ENCODE peak calls at places on chromosomes 5 and 9, in four cellular contexts. C, Z, E and N are unnamed samples.

GRCh38 chr5:139075066-139076050 is 122.8 kb downstream of the SIL1 start:
- DNase-seq in C (no peak), Z (no peak), E (no peak), N (no peak)

GRCh38 chr9:107284636-107285035 is 1.6 kb downstream of the RAD23B start:
- DNase-seq in C (no peak), Z (no peak), E (peak), N (no peak)

GRCh38 chr5:143051244-143052058 is 281.3 kb downstream of the ARHGAP26 start:
- DNase-seq in C (peak), Z (peak), E (peak), N (peak)

GRCh38 chr9:16884952-16885513 is 14.6 kb upstream of the BNC2 start:
- DNase-seq in C (no peak), Z (peak), E (no peak), N (no peak)

GRCh38 chr5:10157085-10157669 is 92.5 kb downstream of the ATPSCKMT start:
- DNase-seq in C (no peak), Z (no peak), E (no peak), N (no peak)

GRCh38 chr5:137695651-137696428 is 40.0 kb downstream of the KLHL3 start:
- DNase-seq in C (no peak), Z (no peak), E (no peak), N (no peak)

GRCh38 chr5:174323878-174324281 is 278.4 kb downstream of the NSG2 start:
- DNase-seq in C (peak), Z (peak), E (peak), N (peak)

GRCh38 chr5:148145916-148146315 is 22.4 kb upstream of the SPINK14 start:
- DNase-seq in C (peak), Z (peak), E (no peak), N (peak)

GRCh38 chr9:36163840-36164175 is 5.4 kb upstream of the CCIN start:
- DNase-seq in C (no peak), Z (peak), E (no peak), N (no peak)

GRCh38 chr5:119453045-119453383 is 717 bp downstream of the HSD17B4 start:
- DNase-seq in C (no peak), Z (peak), E (peak), N (no peak)

GRCh38 chr9:75504721-75505120 is 385.8 kb upstream of the PCSK5 start:
- DNase-seq in C (no peak), Z (no peak), E (no peak), N (peak)

GRCh38 chr5:137075163-137075970 is 423.8 kb downstream of the SPOCK1 start:
- DNase-seq in C (no peak), Z (peak), E (peak), N (peak)

GRCh38 chr9:6498982-6499381 is 86.0 kb downstream of the UHRF2 start:
- DNase-seq in C (no peak), Z (peak), E (no peak), N (no peak)

GRCh38 chr5:136724161-136724560 is 358.8 kb upstream of the TRPC7 start:
- DNase-seq in C (no peak), Z (peak), E (no peak), N (no peak)

GRCh38 chr9:129720181-129720864 is 32.5 kb downstream of the PTGES start:
- DNase-seq in C (no peak), Z (peak), E (no peak), N (no peak)

GRCh38 chr5:14810282-14810681 is 61.3 kb downstream of the ANKH start:
- DNase-seq in C (no peak), Z (no peak), E (no peak), N (no peak)

GRCh38 chr5:13783731-13784130 is 160.8 kb downstream of the DNAH5 start:
- DNase-seq in C (no peak), Z (no peak), E (no peak), N (no peak)

GRCh38 chr9:1721219-1721618 is 293.9 kb upstream of the SMARCA2 start:
- DNase-seq in C (no peak), Z (no peak), E (no peak), N (no peak)

GRCh38 chr9:133002147-133003070 is 23.9 kb downstream of the GFI1B start:
- DNase-seq in C (no peak), Z (no peak), E (no peak), N (peak)

GRCh38 chr5:61916621-61917620 is 389.1 kb upstream of the KIF2A start:
- DNase-seq in C (no peak), Z (peak), E (no peak), N (peak)

GRCh38 chr5:143401846-143402463 is 1.5 kb downstream of the NR3C1 start:
- DNase-seq in C (no peak), Z (peak), E (peak), N (peak)

GRCh38 chr5:123223906-123224305 is 134.9 kb downstream of the PRDM6 start:
- DNase-seq in C (no peak), Z (no peak), E (no peak), N (no peak)

GRCh38 chr9:80648336-80648735 is 1041.0 kb downstream of the TLE1 start:
- DNase-seq in C (peak), Z (peak), E (no peak), N (peak)

GRCh38 chr9:127222388-127223095 is 42.0 kb upstream of the GARNL3 start:
- DNase-seq in C (no peak), Z (no peak), E (no peak), N (no peak)

GRCh38 chr5:160199410-160199911 is 29.8 kb upstream of the FABP6 start:
- DNase-seq in C (no peak), Z (peak), E (peak), N (peak)

GRCh38 chr9:114124138-114124537 is 25.0 kb upstream of the KIF12 start:
- DNase-seq in C (no peak), Z (no peak), E (no peak), N (no peak)

GRCh38 chr9:113345165-113345564 is 4.2 kb upstream of the BSPRY start:
- DNase-seq in C (no peak), Z (no peak), E (no peak), N (no peak)

GRCh38 chr9:112404367-112404979 is 24.6 kb downstream of the HSDL2 start:
- DNase-seq in C (no peak), Z (no peak), E (no peak), N (no peak)

GRCh38 chr9:109771796-109772525 is 8.0 kb upstream of the PALM2AKAP2 start:
- DNase-seq in C (peak), Z (no peak), E (no peak), N (no peak)
- TF ChIP-seq CTCF in C (no peak), Z (no peak), E (no peak), N (no peak)

GRCh38 chr5:80487829-80488708 is at the start of gene FAM151B:
- DNase-seq in C (peak), Z (peak), E (peak), N (peak)
- TF ChIP-seq CTCF in C (peak), Z (peak), E (no peak), N (peak)

GRCh38 chr5:103519550-103519949 is 43.0 kb downstream of the NUDT12 start:
- DNase-seq in C (no peak), Z (peak), E (no peak), N (peak)
- TF ChIP-seq CTCF in C (peak), Z (peak), E (no peak), N (no peak)

GRCh38 chr5:169301386-169301930 is 519 bp upstream of the SLIT3 start:
- DNase-seq in C (no peak), Z (no peak), E (no peak), N (no peak)

GRCh38 chr5:169299651-169300467 is 1.1 kb downstream of the SLIT3 start:
- DNase-seq in C (no peak), Z (no peak), E (no peak), N (no peak)

GRCh38 chr5:169299146-169299545 is 1.8 kb downstream of the SLIT3 start:
- DNase-seq in C (no peak), Z (no peak), E (no peak), N (no peak)

GRCh38 chr5:169302046-169302445 is 1.1 kb upstream of the SLIT3 start:
- DNase-seq in C (no peak), Z (no peak), E (no peak), N (peak)

DNA sequence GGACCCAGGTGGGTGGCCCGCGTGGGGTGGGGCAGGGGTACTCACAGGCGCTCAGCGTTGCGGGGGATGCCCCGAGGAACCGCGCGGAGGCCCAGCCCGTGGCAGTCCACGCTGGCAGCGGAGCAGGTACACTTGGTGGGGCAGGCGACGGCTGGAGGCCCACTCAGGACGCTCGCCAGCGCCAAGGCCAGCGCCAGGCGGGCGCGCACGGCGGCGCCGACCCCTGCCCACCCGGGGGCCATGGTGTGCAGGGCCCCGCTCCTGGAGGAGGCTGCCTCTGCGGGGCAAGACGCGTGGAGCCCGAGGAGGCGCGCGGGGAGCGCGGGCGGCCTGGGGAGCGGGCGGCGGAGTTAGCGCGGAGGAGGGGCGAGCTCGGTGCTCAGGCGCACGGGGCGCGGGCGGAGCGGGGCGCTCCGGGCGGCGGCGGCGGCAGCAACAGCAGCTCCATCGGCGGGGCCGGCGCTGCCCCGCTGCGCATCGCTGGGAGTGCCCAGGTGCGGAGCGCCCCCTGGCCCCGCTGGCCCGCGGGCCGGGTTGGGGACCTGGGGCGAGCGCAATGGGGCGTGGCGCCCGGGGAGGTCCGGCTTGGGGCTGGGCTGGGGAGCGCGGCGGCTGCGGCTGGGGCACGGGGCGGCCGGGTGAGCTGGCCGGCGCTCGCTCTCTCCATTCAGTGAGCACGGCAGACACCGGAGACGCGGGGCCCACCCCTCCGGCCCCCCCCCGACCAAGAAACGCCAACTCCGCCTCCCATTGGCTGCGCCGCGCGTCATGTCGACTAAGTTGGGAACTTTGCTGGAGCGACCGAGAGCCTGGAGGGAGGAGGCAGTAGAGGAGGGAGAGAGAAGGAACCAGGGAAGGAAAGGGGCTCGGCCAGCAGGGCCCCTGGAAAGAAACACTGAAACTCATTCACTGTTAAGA is at the start of gene SLIT3:
- DNase-seq in C (peak), Z (peak), E (no peak), N (peak)
- TF ChIP-seq CTCF in C (no peak), Z (no peak), E (no peak), N (no peak)

DNA sequence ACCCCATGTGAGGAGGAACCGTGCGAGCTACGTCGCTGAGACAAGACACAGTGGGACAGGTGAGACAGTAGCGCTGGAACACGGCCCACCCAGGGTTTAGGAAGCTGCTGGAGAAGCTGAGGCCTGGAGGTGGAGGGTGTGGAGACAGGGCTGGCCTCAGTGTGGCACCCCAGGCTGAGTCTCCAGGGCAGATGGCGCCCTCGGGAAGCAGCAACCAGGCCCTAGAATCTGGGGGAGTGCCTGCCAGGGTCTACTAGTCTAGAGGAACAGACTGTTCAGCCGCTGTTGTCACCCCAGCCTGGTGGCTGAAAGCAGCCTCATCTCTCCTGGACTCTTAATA is 4.6 kb upstream of the TERT start:
- DNase-seq in C (no peak), Z (no peak), E (no peak), N (no peak)
- TF ChIP-seq CTCF in C (no peak), Z (no peak), E (no peak), N (no peak)